ENCODE peak calls at places on chromosomes 5 and 9, in four cellular contexts. P is astrocyte of the spinal cord, A is fibroblast of villous mesenchyme, N is mucosa of descending colon. O is an unnamed sample.

GRCh38 chr5:31153523-31153922 is 40.0 kb upstream of the CDH6 start:
- DNase-seq in N (no peak), P (no peak), A (no peak), O (peak)

GRCh38 chr5:50623666-50624065 is 42.8 kb upstream of the PARP8 start:
- DNase-seq in N (no peak), A (no peak), P (no peak), O (peak)

GRCh38 chr5:168017313-168017712 is 274.1 kb upstream of the WWC1 start:
- DNase-seq in N (no peak), P (no peak), A (no peak), O (no peak)

GRCh38 chr9:129221233-129221632 is 43.2 kb upstream of the IER5L start:
- DNase-seq in P (no peak), N (no peak), A (no peak), O (no peak)

GRCh38 chr5:91712718-91713117 is 329.6 kb upstream of the ARRDC3 start:
- DNase-seq in P (peak), N (no peak), A (no peak), O (no peak)

GRCh38 chr5:57335092-57335491 is 147.5 kb downstream of the ACTBL2 start:
- DNase-seq in N (no peak), P (peak), A (peak), O (peak)

GRCh38 chr9:133738039-133738805 is at the start of gene SARDH:
- DNase-seq in N (peak), A (peak), P (peak), O (no peak)

GRCh38 chr9:15349892-15350761 is 43.1 kb upstream of the TTC39B start:
- DNase-seq in A (no peak), P (peak), N (no peak), O (peak)

GRCh38 chr5:142322747-142323479 is 1.9 kb downstream of the SPRY4 start:
- DNase-seq in A (peak), N (no peak), P (peak), O (peak)

GRCh38 chr9:137592767-137593166 is 2.5 kb upstream of the ZMYND19 start:
- DNase-seq in P (no peak), A (no peak), N (no peak), O (no peak)

GRCh38 chr5:171355302-171355724 is 32.3 kb upstream of the NPM1 start:
- DNase-seq in P (no peak), N (no peak), A (no peak), O (no peak)

GRCh38 chr5:79845448-79846197 is 145.4 kb downstream of the MTX3 start:
- DNase-seq in A (peak), P (peak), N (no peak), O (peak)

GRCh38 chr9:129945314-129945713 is 97.7 kb downstream of the FNBP1 start:
- DNase-seq in A (no peak), N (no peak), P (no peak), O (no peak)

GRCh38 chr5:144024601-144025000 is 145.9 kb downstream of the YIPF5 start:
- DNase-seq in N (no peak), P (no peak), A (peak), O (no peak)

GRCh38 chr9:94772654-94773303 is 46.3 kb downstream of the AOPEP start:
- DNase-seq in N (no peak), A (peak), P (peak), O (no peak)

GRCh38 chr5:132019337-132019736 is 7.9 kb upstream of the ACSL6 start:
- DNase-seq in A (no peak), P (no peak), N (no peak), O (no peak)

GRCh38 chr5:5165541-5166002 is 25.4 kb downstream of the ADAMTS16 start:
- DNase-seq in A (no peak), N (no peak), P (peak), O (no peak)

GRCh38 chr9:131095666-131096489 is 453 bp upstream of the AIF1L start:
- DNase-seq in P (no peak), A (no peak), N (no peak), O (no peak)

GRCh38 chr5:133611357-133612020 is 852 bp downstream of the FSTL4 start:
- DNase-seq in N (no peak), A (no peak), P (no peak), O (no peak)

GRCh38 chr9:130770679-130771442 is 64.2 kb upstream of the ABL1 start:
- DNase-seq in P (peak), N (no peak), A (peak), O (peak)

GRCh38 chr5:33379757-33380156 is 61.0 kb upstream of the TARS1 start:
- DNase-seq in A (peak), N (no peak), P (no peak), O (peak)

GRCh38 chr5:125412561-125413535 is 666.4 kb upstream of the ZNF608 start:
- DNase-seq in N (peak), P (peak), A (peak), O (peak)

GRCh38 chr5:59615272-59615671 is 278.3 kb downstream of the PDE4D start:
- DNase-seq in A (no peak), P (no peak), N (no peak), O (peak)

GRCh38 chr9:86098793-86099694 is at the start of gene GOLM1:
- DNase-seq in P (peak), A (peak), N (peak), O (peak)

GRCh38 chr9:86097510-86098224 is 1.7 kb downstream of the GOLM1 start:
- DNase-seq in A (no peak), P (peak), N (no peak), O (no peak)

GRCh38 chr9:86099695-86100364 is 472 bp upstream of the GOLM1 start:
- DNase-seq in N (peak), P (peak), A (peak), O (peak)

GRCh38 chr9:86093788-86094555 is 5.4 kb downstream of the GOLM1 start:
- DNase-seq in N (peak), A (peak), P (peak), O (peak)

DNA sequence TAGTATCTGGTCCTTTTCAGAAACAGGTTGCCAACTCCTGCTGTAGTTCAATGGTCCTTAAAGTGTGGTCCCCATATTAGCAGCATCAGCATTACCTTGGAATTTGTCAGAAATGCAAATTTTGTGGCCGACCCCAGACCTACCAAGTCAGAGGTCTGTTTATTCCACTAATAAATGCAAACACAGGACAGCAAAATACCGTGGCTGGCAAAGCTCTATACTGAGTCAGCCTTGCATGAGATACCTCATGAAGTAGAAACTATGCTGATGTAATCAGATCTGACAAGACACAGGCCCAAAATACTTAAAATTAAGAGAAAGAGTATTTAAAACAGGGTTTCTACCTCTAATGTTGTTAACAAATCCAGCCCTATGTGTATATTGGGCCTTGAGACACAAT is 3.0 kb downstream of the GOLM1 start:
- DNase-seq in P (peak), N (no peak), A (peak), O (peak)
- TF ChIP-seq CTCF in P (no peak), N (no peak), A (no peak), O (no peak)

DNA sequence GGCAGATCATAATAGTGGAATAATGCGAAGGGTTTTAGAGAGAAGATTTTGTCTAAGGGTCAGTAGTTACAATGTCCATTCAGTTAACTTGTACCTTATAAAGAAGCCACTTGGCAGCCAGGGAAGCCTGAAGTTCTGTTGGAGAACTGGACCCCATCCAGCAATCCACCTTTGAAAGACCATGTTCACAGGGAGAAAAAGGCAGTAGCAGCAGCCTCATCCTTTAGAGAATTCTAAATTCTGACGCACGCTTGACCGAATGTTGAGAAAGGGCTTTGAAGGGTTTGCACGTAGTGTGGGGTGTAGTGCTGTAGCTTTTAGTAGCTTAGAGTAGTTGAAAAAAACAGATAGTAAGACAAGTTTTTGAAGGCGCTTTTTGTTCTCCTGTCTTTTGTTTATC is 42.8 kb downstream of the MCCC2 start:
- DNase-seq in A (no peak), P (no peak), N (no peak), O (no peak)
- H3K4me3 ChIP-seq in A (no peak), P (no peak), N (no peak), O (no peak)

GRCh38 chr9:71669265-71669975 is 98.9 kb downstream of the CEMIP2 start:
- DNase-seq in N (no peak), P (no peak), A (no peak), O (no peak)
- TF ChIP-seq CTCF in N (peak), P (no peak), A (no peak), O (no peak)

GRCh38 chr5:1490360-1490759 is 33.4 kb downstream of the LPCAT1 start:
- DNase-seq in N (no peak), P (no peak), A (no peak), O (no peak)
- H3K4me3 ChIP-seq in N (no peak), P (no peak), A (no peak), O (no peak)

DNA sequence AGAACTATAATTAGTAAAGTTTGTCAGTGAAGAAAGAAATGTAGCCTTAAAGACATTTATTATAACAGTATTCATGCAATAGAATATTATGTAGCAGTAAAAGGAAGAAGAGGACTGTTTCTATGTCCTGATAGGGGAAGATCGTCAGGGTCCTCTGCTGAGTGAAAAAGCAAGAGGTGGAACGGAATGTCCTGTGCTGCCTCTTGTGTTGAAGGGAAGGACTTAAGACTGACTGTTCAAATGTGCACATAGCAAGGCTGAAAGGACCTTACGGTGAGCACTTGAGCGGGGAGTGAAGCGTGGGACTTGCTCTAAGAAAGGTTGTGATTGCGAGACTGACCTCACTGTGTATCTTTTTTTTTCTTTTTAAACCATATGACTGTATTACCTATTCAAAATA is 63.2 kb downstream of the SNX24 start:
- DNase-seq in N (no peak), A (peak), P (no peak), O (no peak)
- TF ChIP-seq CTCF in N (no peak), A (peak), P (no peak), O (peak)

O was measured in epithelial cell of esophagus.